ENCODE peak calls at places on chromosomes 5 and 9, in five cellular contexts. V is lower leg skin, I is B cell, N is M059J, R is GF-D8. D is an unnamed sample.

GRCh38 chr9:111037744-111038335 is 430 bp downstream of the LPAR1 start:
- DNase-seq in V (peak; percentile 87), I (no peak), N (peak; percentile 52), R (no peak), D (peak; percentile 48)

GRCh38 chr9:89352451-89352850 is 34.2 kb downstream of the SECISBP2 start:
- DNase-seq in V (peak; percentile 39), I (no peak), N (no peak), R (no peak), D (no peak)

GRCh38 chr5:71786337-71787060 is 67.4 kb downstream of the CARTPT start:
- DNase-seq in V (no peak), I (no peak), N (no peak), R (no peak), D (no peak)

GRCh38 chr5:65103674-65104035 is 334.9 kb downstream of the CWC27 start:
- DNase-seq in V (no peak), I (no peak), N (no peak), R (no peak), D (no peak)

GRCh38 chr5:133753856-133754255 is 141.5 kb upstream of the FSTL4 start:
- DNase-seq in V (peak; percentile 20), I (peak; percentile 11), N (peak; percentile 89), R (no peak), D (peak; percentile 80)

GRCh38 chr5:84239509-84239908 is 145.2 kb downstream of the EDIL3 start:
- DNase-seq in V (no peak), I (no peak), N (peak; percentile 85), R (no peak), D (peak; percentile 63)

GRCh38 chr5:135445306-135445940 is 1.7 kb downstream of the DCANP1 start:
- DNase-seq in V (peak; percentile 66), I (no peak), N (no peak), R (no peak), D (no peak)

GRCh38 chr5:79831910-79832309 is 142.3 kb downstream of the CMYA5 start:
- DNase-seq in V (peak; percentile 74), I (no peak), N (no peak), R (no peak), D (no peak)

GRCh38 chr9:37966443-37967271 is 62.7 kb upstream of the SLC25A51 start:
- DNase-seq in V (no peak), I (no peak), N (peak; percentile 30), R (no peak), D (no peak)

GRCh38 chr9:124013263-124014211 is 2.0 kb downstream of the LHX2 start:
- DNase-seq in V (no peak), I (no peak), N (no peak), R (no peak), D (no peak)

GRCh38 chr5:93899026-93899600 is 157.7 kb upstream of the POU5F2 start:
- DNase-seq in V (no peak), I (no peak), N (peak; percentile 3), R (no peak), D (no peak)

GRCh38 chr9:130785053-130785452 is 50.0 kb upstream of the ABL1 start:
- DNase-seq in V (no peak), I (no peak), N (no peak), R (no peak), D (no peak)

GRCh38 chr5:161086456-161086855 is 234.4 kb upstream of the ATP10B start:
- DNase-seq in V (no peak), I (no peak), N (peak; percentile 9), R (no peak), D (peak; percentile 24)

GRCh38 chr5:177116631-177117373 is 16.8 kb upstream of the NSD1 start:
- DNase-seq in V (peak; percentile 97), I (peak; percentile 84), N (no peak), R (peak; percentile 69), D (peak; percentile 40)

GRCh38 chr5:124524552-124525232 is 221.7 kb downstream of the ZNF608 start:
- DNase-seq in V (no peak), I (peak; percentile 75), N (no peak), R (no peak), D (no peak)

GRCh38 chr9:93082841-93083411 is 13.1 kb upstream of the CARD19 start:
- DNase-seq in V (peak; percentile 77), I (no peak), N (no peak), R (no peak), D (no peak)